ENCODE peak calls at places on chromosomes 5 and 9, in five cellular contexts. One of them, this sample, is unnamed.

GRCh38 chr5:122077451-122078115 is 476 bp downstream of the LOX start:
- DNase-seq in SW 1271: no peak
- DNase-seq in choroid plexus epithelial cell: peak; percentile 65
- DNase-seq in NCI-H1092 treated with DMSO at 0.1 percent for 48 hours: peak; percentile 26
- DNase-seq in HT1080: peak; percentile 43
- DNase-seq in this sample: peak; percentile 74

GRCh38 chr5:5409151-5409810 is 13.2 kb upstream of the ICE1 start:
- DNase-seq in NCI-H1092 treated with DMSO at 0.1 percent for 48 hours: no peak
- DNase-seq in HT1080: peak; percentile 71
- DNase-seq in SW 1271: no peak
- DNase-seq in choroid plexus epithelial cell: peak; percentile 19
- DNase-seq in this sample: no peak

GRCh38 chr5:40121236-40121635 is 558.5 kb upstream of the PTGER4 start:
- DNase-seq in SW 1271: no peak
- DNase-seq in HT1080: peak; percentile 67
- DNase-seq in choroid plexus epithelial cell: no peak
- DNase-seq in NCI-H1092 treated with DMSO at 0.1 percent for 48 hours: no peak
- DNase-seq in this sample: no peak

GRCh38 chr9:81492710-81493447 is 196.5 kb downstream of the TLE1 start:
- DNase-seq in NCI-H1092 treated with DMSO at 0.1 percent for 48 hours: peak; percentile 25
- DNase-seq in HT1080: peak; percentile 93
- DNase-seq in SW 1271: no peak
- DNase-seq in choroid plexus epithelial cell: peak; percentile 98
- DNase-seq in this sample: peak; percentile 96

GRCh38 chr9:36560813-36561212 is 11.9 kb upstream of the MELK start:
- DNase-seq in HT1080: peak; percentile 20
- DNase-seq in SW 1271: no peak
- DNase-seq in NCI-H1092 treated with DMSO at 0.1 percent for 48 hours: no peak
- DNase-seq in choroid plexus epithelial cell: peak; percentile 68
- DNase-seq in this sample: no peak

GRCh38 chr5:32103521-32103920 is 70.6 kb downstream of the GOLPH3 start:
- DNase-seq in SW 1271: no peak
- DNase-seq in choroid plexus epithelial cell: no peak
- DNase-seq in HT1080: no peak
- DNase-seq in NCI-H1092 treated with DMSO at 0.1 percent for 48 hours: no peak
- DNase-seq in this sample: no peak

GRCh38 chr9:37364751-37365360 is 57.6 kb upstream of the GRHPR start:
- DNase-seq in NCI-H1092 treated with DMSO at 0.1 percent for 48 hours: no peak
- DNase-seq in HT1080: no peak
- DNase-seq in SW 1271: no peak
- DNase-seq in choroid plexus epithelial cell: no peak
- DNase-seq in this sample: no peak

GRCh38 chr5:173495225-173495904 is 121.1 kb downstream of the BOD1 start:
- DNase-seq in NCI-H1092 treated with DMSO at 0.1 percent for 48 hours: no peak
- DNase-seq in choroid plexus epithelial cell: peak; percentile 22
- DNase-seq in SW 1271: no peak
- DNase-seq in HT1080: no peak
- DNase-seq in this sample: no peak

GRCh38 chr5:151696470-151697061 is 9.9 kb upstream of the SPARC start:
- DNase-seq in NCI-H1092 treated with DMSO at 0.1 percent for 48 hours: no peak
- DNase-seq in HT1080: peak; percentile 86
- DNase-seq in choroid plexus epithelial cell: peak; percentile 97
- DNase-seq in SW 1271: no peak
- DNase-seq in this sample: peak; percentile 98

GRCh38 chr5:155733935-155734334 is 593.0 kb upstream of the SGCD start:
- DNase-seq in choroid plexus epithelial cell: no peak
- DNase-seq in HT1080: no peak
- DNase-seq in NCI-H1092 treated with DMSO at 0.1 percent for 48 hours: no peak
- DNase-seq in SW 1271: no peak
- DNase-seq in this sample: no peak

GRCh38 chr5:150464554-150465012 is 15.0 kb upstream of the RPS14 start:
- DNase-seq in NCI-H1092 treated with DMSO at 0.1 percent for 48 hours: no peak
- DNase-seq in SW 1271: no peak
- DNase-seq in HT1080: no peak
- DNase-seq in choroid plexus epithelial cell: peak; percentile 30
- DNase-seq in this sample: peak; percentile 25

GRCh38 chr9:121725008-121725795 is 73.8 kb downstream of the DAB2IP start:
- DNase-seq in NCI-H1092 treated with DMSO at 0.1 percent for 48 hours: no peak
- DNase-seq in HT1080: no peak
- DNase-seq in choroid plexus epithelial cell: peak; percentile 79
- DNase-seq in SW 1271: no peak
- DNase-seq in this sample: peak; percentile 95

GRCh38 chr5:94855543-94855942 is 237.1 kb downstream of the SLF1 start:
- DNase-seq in HT1080: no peak
- DNase-seq in NCI-H1092 treated with DMSO at 0.1 percent for 48 hours: no peak
- DNase-seq in SW 1271: no peak
- DNase-seq in choroid plexus epithelial cell: no peak
- DNase-seq in this sample: no peak

GRCh38 chr9:120890415-120891254 is 13.6 kb upstream of the PHF19 start:
- DNase-seq in HT1080: no peak
- DNase-seq in NCI-H1092 treated with DMSO at 0.1 percent for 48 hours: no peak
- DNase-seq in choroid plexus epithelial cell: no peak
- DNase-seq in SW 1271: no peak
- DNase-seq in this sample: no peak

GRCh38 chr5:57407391-57407790 is 75.2 kb downstream of the ACTBL2 start:
- DNase-seq in SW 1271: no peak
- DNase-seq in NCI-H1092 treated with DMSO at 0.1 percent for 48 hours: no peak
- DNase-seq in HT1080: no peak
- DNase-seq in choroid plexus epithelial cell: no peak
- DNase-seq in this sample: no peak

GRCh38 chr5:56833325-56833724 is 18.0 kb downstream of the MAP3K1 start:
- DNase-seq in NCI-H1092 treated with DMSO at 0.1 percent for 48 hours: no peak
- DNase-seq in SW 1271: no peak
- DNase-seq in HT1080: no peak
- DNase-seq in choroid plexus epithelial cell: no peak
- DNase-seq in this sample: no peak

GRCh38 chr5:90226433-90227099 is 183.0 kb downstream of the CETN3 start:
- DNase-seq in NCI-H1092 treated with DMSO at 0.1 percent for 48 hours: no peak
- DNase-seq in SW 1271: no peak
- DNase-seq in choroid plexus epithelial cell: no peak
- DNase-seq in HT1080: no peak
- DNase-seq in this sample: peak; percentile 20

GRCh38 chr5:77181173-77181572 is 29.3 kb upstream of the PDE8B start:
- DNase-seq in choroid plexus epithelial cell: no peak
- DNase-seq in SW 1271: no peak
- DNase-seq in NCI-H1092 treated with DMSO at 0.1 percent for 48 hours: no peak
- DNase-seq in HT1080: no peak
- DNase-seq in this sample: no peak

GRCh38 chr5:163661358-163661757 is 155.9 kb downstream of the MAT2B start:
- DNase-seq in HT1080: no peak
- DNase-seq in SW 1271: no peak
- DNase-seq in NCI-H1092 treated with DMSO at 0.1 percent for 48 hours: no peak
- DNase-seq in choroid plexus epithelial cell: peak; percentile 69
- DNase-seq in this sample: no peak

GRCh38 chr9:79129865-79130480 is 441.8 kb upstream of the TLE4 start:
- DNase-seq in SW 1271: no peak
- DNase-seq in HT1080: peak; percentile 42
- DNase-seq in NCI-H1092 treated with DMSO at 0.1 percent for 48 hours: peak; percentile 42
- DNase-seq in choroid plexus epithelial cell: peak; percentile 78
- DNase-seq in this sample: peak; percentile 83

GRCh38 chr9:91279296-91280204 is 82.2 kb downstream of the AUH start:
- DNase-seq in HT1080: no peak
- DNase-seq in SW 1271: no peak
- DNase-seq in choroid plexus epithelial cell: no peak
- DNase-seq in NCI-H1092 treated with DMSO at 0.1 percent for 48 hours: no peak
- DNase-seq in this sample: no peak

GRCh38 chr5:133398646-133399081 is 213.7 kb downstream of the FSTL4 start:
- DNase-seq in NCI-H1092 treated with DMSO at 0.1 percent for 48 hours: no peak
- DNase-seq in HT1080: no peak
- DNase-seq in choroid plexus epithelial cell: no peak
- DNase-seq in SW 1271: no peak
- DNase-seq in this sample: no peak

GRCh38 chr5:11234501-11234911 is 473.5 kb upstream of the DAP start:
- DNase-seq in NCI-H1092 treated with DMSO at 0.1 percent for 48 hours: no peak
- DNase-seq in choroid plexus epithelial cell: no peak
- DNase-seq in SW 1271: no peak
- DNase-seq in HT1080: peak; percentile 40
- DNase-seq in this sample: no peak

GRCh38 chr9:113737414-113738271 is 138.5 kb upstream of the ZNF618 start:
- DNase-seq in SW 1271: peak; percentile 19
- DNase-seq in NCI-H1092 treated with DMSO at 0.1 percent for 48 hours: peak; percentile 51
- DNase-seq in HT1080: peak; percentile 45
- DNase-seq in choroid plexus epithelial cell: peak; percentile 81
- DNase-seq in this sample: peak; percentile 77

GRCh38 chr9:98985596-98985995 is 41.9 kb downstream of the COL15A1 start:
- DNase-seq in choroid plexus epithelial cell: no peak
- DNase-seq in HT1080: no peak
- DNase-seq in SW 1271: no peak
- DNase-seq in NCI-H1092 treated with DMSO at 0.1 percent for 48 hours: no peak
- DNase-seq in this sample: no peak

GRCh38 chr5:176473335-176474006 is 25.3 kb downstream of the FAF2 start:
- DNase-seq in SW 1271: no peak
- DNase-seq in NCI-H1092 treated with DMSO at 0.1 percent for 48 hours: no peak
- DNase-seq in choroid plexus epithelial cell: no peak
- DNase-seq in HT1080: no peak
- DNase-seq in this sample: no peak

GRCh38 chr5:4189317-4189716 is 593.7 kb downstream of the IRX1 start:
- DNase-seq in HT1080: no peak
- DNase-seq in NCI-H1092 treated with DMSO at 0.1 percent for 48 hours: no peak
- DNase-seq in SW 1271: no peak
- DNase-seq in choroid plexus epithelial cell: no peak
- DNase-seq in this sample: no peak

GRCh38 chr9:16501098-16501663 is 369.3 kb downstream of the BNC2 start:
- DNase-seq in SW 1271: no peak
- DNase-seq in HT1080: peak; percentile 71
- DNase-seq in choroid plexus epithelial cell: peak; percentile 59
- DNase-seq in NCI-H1092 treated with DMSO at 0.1 percent for 48 hours: no peak
- DNase-seq in this sample: peak; percentile 41

GRCh38 chr9:125784286-125785049 is 37.3 kb downstream of the PBX3 start:
- DNase-seq in SW 1271: no peak
- DNase-seq in NCI-H1092 treated with DMSO at 0.1 percent for 48 hours: no peak
- DNase-seq in HT1080: no peak
- DNase-seq in choroid plexus epithelial cell: peak; percentile 59
- DNase-seq in this sample: peak; percentile 88

GRCh38 chr9:114954986-114955623 is 24.7 kb upstream of the TNFSF8 start:
- DNase-seq in SW 1271: no peak
- DNase-seq in NCI-H1092 treated with DMSO at 0.1 percent for 48 hours: no peak
- DNase-seq in HT1080: no peak
- DNase-seq in choroid plexus epithelial cell: no peak
- DNase-seq in this sample: no peak

This sample was measured in astrocyte of the hippocampus.